ENCODE peak calls at places on chromosomes 13 and 19, in six cellular contexts. F is neural progenitor cell; R is pancreas; S is CD8-positive, alpha-beta T cell; J is body of pancreas; X is small intestine. P is an unnamed sample.

GRCh38 chr13:42803563-42804212 is 22.3 kb downstream of the FAM216B start:
- DNase-seq in F (no peak), R (no peak), S (no peak), J (no peak), X (no peak), P (no peak)

GRCh38 chr19:54523403-54523802 is 20.8 kb downstream of the LAIR2 start:
- DNase-seq in F (no peak), R (no peak), S (no peak), J (no peak), X (no peak), P (no peak)

GRCh38 chr13:51330741-51331140 is 8.8 kb upstream of the SERPINE3 start:
- DNase-seq in F (no peak), R (no peak), S (no peak), J (no peak), X (no peak), P (no peak)

GRCh38 chr19:51493776-51494175 is 7.8 kb downstream of the SIGLEC12 start:
- DNase-seq in F (no peak), R (no peak), S (no peak), J (peak; percentile 11), X (no peak), P (no peak)

GRCh38 chr13:97353927-97354326 is 80.0 kb upstream of the RAP2A start:
- DNase-seq in F (no peak), R (no peak), S (no peak), J (no peak), X (no peak), P (no peak)

GRCh38 chr19:771332-771785 is 20.4 kb downstream of the MISP start:
- DNase-seq in F (peak; percentile 62), R (peak; percentile 43), S (no peak), J (no peak), X (no peak), P (no peak)

GRCh38 chr13:73695325-73695724 is 438.9 kb downstream of the KLF12 start:
- DNase-seq in F (no peak), R (no peak), S (no peak), J (no peak), X (no peak), P (no peak)

GRCh38 chr13:109790951-109791605 is 4.7 kb upstream of the IRS2 start:
- DNase-seq in F (peak; percentile 55), R (no peak), S (peak; percentile 54), J (peak; percentile 50), X (peak; percentile 57), P (no peak)

GRCh38 chr19:38290631-38291147 is 13.4 kb upstream of the C19orf33 start:
- DNase-seq in F (no peak), R (peak; percentile 83), S (no peak), J (peak; percentile 91), X (no peak), P (no peak)

GRCh38 chr19:7705387-7706187 is 3.7 kb upstream of the FCER2 start:
- DNase-seq in F (no peak), R (no peak), S (peak; percentile 84), J (peak; percentile 65), X (peak; percentile 31), P (no peak)

GRCh38 chr13:100887729-100888151 is 213.1 kb upstream of the TMTC4 start:
- DNase-seq in F (no peak), R (no peak), S (no peak), J (peak; percentile 3), X (no peak), P (no peak)

GRCh38 chr19:51573331-51573730 is 2.2 kb downstream of the ZNF175 start:
- DNase-seq in F (no peak), R (no peak), S (no peak), J (no peak), X (no peak), P (no peak)

GRCh38 chr13:114078501-114079451 is 53.6 kb downstream of the RASA3 start:
- DNase-seq in F (no peak), R (no peak), S (no peak), J (no peak), X (no peak), P (no peak)

GRCh38 chr19:14006766-14007562 is 844 bp upstream of the RFX1 start:
- DNase-seq in F (no peak), R (peak; percentile 93), S (no peak), J (no peak), X (no peak), P (no peak)

GRCh38 chr19:34402074-34402600 is 2.1 kb upstream of the PDCD2L start:
- DNase-seq in F (no peak), R (no peak), S (no peak), J (no peak), X (peak; percentile 13), P (no peak)

GRCh38 chr13:20127263-20127562 is 33.6 kb downstream of the GJA3 start:
- DNase-seq in F (no peak), R (no peak), S (no peak), J (no peak), X (no peak), P (no peak)

GRCh38 chr13:112917731-112918130 is 51.3 kb upstream of the MCF2L start:
- DNase-seq in F (no peak), R (no peak), S (no peak), J (no peak), X (peak; percentile 21), P (no peak)
- H3K27me3 ChIP-seq in F (no peaks in the 10 kb centered on the region), R (no peaks in the 10 kb centered on the region), S (no peaks in the 10 kb centered on the region), J (no peaks in the 10 kb centered on the region), X (no peaks in the 10 kb centered on the region), P (no peaks in the 10 kb centered on the region)

GRCh38 chr13:111066544-111066943 is 48.6 kb upstream of the ARHGEF7 start:
- DNase-seq in F (no peak), R (no peak), S (no peak), J (no peak), X (peak; percentile 9), P (no peak)
- H3K4me3 ChIP-seq in F (peak overlapping the region; percentile 70), R (peak overlapping the region; percentile 60), S (no peak overlapping the region), J (no peak overlapping the region), X (peak overlapping the region; percentile 1), P (no peak overlapping the region)

DNA sequence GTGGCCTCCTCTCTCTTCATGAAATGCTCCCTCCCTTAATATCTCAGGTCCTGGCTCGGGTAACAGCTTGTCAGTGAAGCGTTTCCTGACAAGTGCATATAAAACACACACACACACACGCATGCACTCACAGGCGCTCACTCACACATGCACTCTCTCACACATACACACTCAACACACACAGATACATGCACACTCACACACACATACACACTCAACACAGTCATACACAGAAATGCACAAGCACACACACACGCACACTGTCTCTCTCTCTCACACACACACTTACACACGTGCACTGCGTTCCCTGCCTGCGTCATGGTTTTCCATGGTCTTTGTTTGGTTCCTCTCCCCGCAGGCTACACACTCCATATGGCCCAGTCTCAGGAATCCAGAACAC is 344.1 kb downstream of the UQCRFS1 start:
- DNase-seq in F (no peak), R (no peak), S (no peak), J (no peak), X (no peak), P (no peak)
- H3K27me3 ChIP-seq in F (no peaks in the 10 kb centered on the region), R (no peaks in the 10 kb centered on the region), S (no peaks in the 10 kb centered on the region), J (no peaks in the 10 kb centered on the region), X (no peaks in the 10 kb centered on the region), P (no peaks in the 10 kb centered on the region)

DNA sequence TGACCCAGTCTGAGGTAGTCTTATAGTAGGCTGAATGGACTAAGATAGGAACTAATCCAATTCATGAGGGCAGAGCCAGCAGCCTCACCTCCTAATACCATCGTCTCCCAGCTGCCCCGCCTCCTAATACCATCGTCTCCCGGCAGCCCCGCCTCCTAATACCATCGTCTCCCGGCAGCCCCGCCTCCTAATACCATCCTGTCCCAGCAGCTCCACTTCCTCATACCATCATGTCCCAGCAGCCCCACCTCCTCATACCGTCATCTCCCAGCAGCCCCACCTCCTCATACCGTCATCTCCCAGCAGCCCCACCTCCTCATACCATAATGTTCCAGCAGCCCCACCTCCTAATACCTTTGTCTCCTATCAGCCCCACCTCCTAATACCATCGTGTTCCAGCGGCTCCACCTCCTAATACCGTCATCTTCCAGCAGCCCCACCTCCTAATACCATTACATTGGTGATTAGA is 2.5 kb upstream of the ARGLU1 start:
- DNase-seq in F (peak; percentile 87), R (peak; percentile 83), S (peak; percentile 62), J (peak; percentile 96), X (peak; percentile 94), P (peak; percentile 72)
- H3K4me3 ChIP-seq in F (peak overlapping the region; percentile 1), R (no peak overlapping the region), S (no peak overlapping the region), J (no peak overlapping the region), X (no peak overlapping the region), P (no peak overlapping the region)

DNA sequence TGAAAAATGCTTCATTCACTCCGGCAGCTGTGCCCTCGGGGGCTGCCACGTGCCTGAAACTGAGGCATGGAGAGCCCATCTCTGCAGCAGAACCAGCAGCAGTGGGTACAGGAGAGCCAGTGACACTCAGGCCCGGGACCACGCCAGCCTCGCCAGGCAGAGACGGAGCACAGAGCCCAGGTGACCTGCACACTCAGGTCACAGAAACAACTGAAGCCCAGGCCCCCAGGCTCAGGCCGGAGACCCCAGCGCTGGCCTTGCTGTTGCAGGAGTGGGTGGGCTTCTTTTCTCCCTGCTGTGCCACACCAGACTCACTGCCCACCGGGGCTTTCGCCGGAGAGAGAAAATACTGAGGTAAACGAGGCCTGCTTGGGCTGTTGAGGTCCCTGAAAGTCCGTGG is 117.3 kb downstream of the SOX1 start:
- DNase-seq in F (no peak), R (no peak), S (no peak), J (no peak), X (no peak), P (no peak)
- H3K27me3 ChIP-seq in F (no peaks in the 10 kb centered on the region), R (no peaks in the 10 kb centered on the region), S (no peaks in the 10 kb centered on the region), J (no peaks in the 10 kb centered on the region), X (no peaks in the 10 kb centered on the region), P (no peaks in the 10 kb centered on the region)

DNA sequence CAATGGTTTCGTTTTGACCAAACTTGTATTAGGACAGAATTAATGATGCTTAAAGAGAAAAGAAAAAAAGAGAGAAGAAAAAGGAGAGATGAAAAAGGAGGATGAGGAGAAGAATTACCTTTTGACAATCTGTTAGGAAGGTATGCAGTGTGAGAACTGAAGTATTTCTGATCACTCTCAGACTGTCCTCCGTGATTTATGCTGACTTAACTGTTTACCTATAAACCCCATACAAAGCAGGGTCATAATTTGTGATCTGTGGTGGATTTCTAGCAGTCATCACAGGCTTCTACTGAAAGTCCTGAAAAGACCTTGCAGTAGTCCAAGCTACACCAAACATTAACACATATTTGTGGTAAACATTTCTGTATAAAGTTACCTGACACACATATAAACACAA is 93.9 kb downstream of the PCDH17 start:
- DNase-seq in F (no peak), R (no peak), S (no peak), J (no peak), X (no peak), P (no peak)
- H3K4me3 ChIP-seq in F (peak overlapping the region; percentile 33), R (no peak overlapping the region), S (no peak overlapping the region), J (no peak overlapping the region), X (no peak overlapping the region), P (no peak overlapping the region)

GRCh38 chr13:96091164-96091931 is 1.4 kb downstream of the HS6ST3 start:
- DNase-seq in F (peak; percentile 59), R (peak; percentile 59), S (no peak), J (peak; percentile 41), X (no peak), P (no peak)
- H3K27me3 ChIP-seq in F (peaks cover 97% of the 10 kb centered on the region), R (no peaks in the 10 kb centered on the region), S (no peaks in the 10 kb centered on the region), J (no peaks in the 10 kb centered on the region), X (peaks cover 18% of the 10 kb centered on the region), P (no peaks in the 10 kb centered on the region)

P was measured in thoracic aorta.